ENCODE peak calls at places on chromosomes 4 and X, in four cellular contexts. O is H1, Z is IMR-90, S is mesendoderm. X is an unnamed sample.
A peak's percentile ranks its signal among the peaks of the same experiment; 100 is the strongest.

GRCh38 chr4:41454393-41454792 is 83.6 kb upstream of the LIMCH1 start:
- DNase-seq in O (no peak), Z (no peak), S (peak; percentile 57), X (no peak)

GRCh38 chr4:18880850-18881249 is 859.3 kb upstream of the LCORL start:
- DNase-seq in O (no peak), Z (no peak), S (no peak), X (no peak)

GRCh38 chr4:104123021-104123420 is 371.7 kb downstream of the CXXC4 start:
- DNase-seq in O (no peak), Z (no peak), S (no peak), X (no peak)

GRCh38 chrX:84477114-84477513 is 25.1 kb downstream of the HDX start:
- DNase-seq in O (no peak), Z (no peak), S (no peak), X (no peak)

GRCh38 chrX:48649109-48649508 is 34.5 kb upstream of the WAS start:
- DNase-seq in O (no peak), Z (peak; percentile 7), S (no peak), X (no peak)

GRCh38 chrX:83759872-83760271 is 101.1 kb upstream of the CYLC1 start:
- DNase-seq in O (no peak), Z (peak; percentile 9), S (peak; percentile 21), X (peak; percentile 23)

GRCh38 chrX:2967998-2968909 is 38.1 kb upstream of the ARSH start:
- DNase-seq in O (no peak), Z (peak; percentile 29), S (no peak), X (no peak)

GRCh38 chr4:152943673-152944072 is 7.5 kb downstream of the FHDC1 start:
- DNase-seq in O (no peak), Z (peak; percentile 44), S (peak; percentile 88), X (no peak)

GRCh38 chrX:134236690-134237362 is at the start of gene CCDC160:
- DNase-seq in O (peak; percentile 19), Z (no peak), S (peak; percentile 64), X (peak; percentile 65)

GRCh38 chr4:10015140-10015753 is 6.0 kb downstream of the SLC2A9 start:
- DNase-seq in O (peak; percentile 46), Z (peak; percentile 42), S (peak; percentile 76), X (peak; percentile 41)

GRCh38 chr4:176939445-176939844 is 146.7 kb upstream of the VEGFC start:
- DNase-seq in O (no peak), Z (peak; percentile 81), S (no peak), X (no peak)

GRCh38 chr4:53781614-53782467 is 190.6 kb upstream of the LNX1 start:
- DNase-seq in O (no peak), Z (peak; percentile 90), S (no peak), X (no peak)

GRCh38 chrX:147646949-147647717 is 264.6 kb upstream of the FMR1 start:
- DNase-seq in O (no peak), Z (no peak), S (no peak), X (no peak)

GRCh38 chr4:104393649-104394048 is 101.0 kb downstream of the CXXC4 start:
- DNase-seq in O (no peak), Z (no peak), S (peak; percentile 5), X (no peak)

GRCh38 chrX:31423575-31424284 is 351.9 kb upstream of the FTHL17 start:
- DNase-seq in O (peak; percentile 5), Z (peak; percentile 62), S (peak; percentile 53), X (no peak)

GRCh38 chr4:109969087-109969486 is 56.4 kb downstream of the EGF start:
- DNase-seq in O (no peak), Z (no peak), S (no peak), X (no peak)

GRCh38 chr4:169256856-169257756 is 13.7 kb downstream of the SH3RF1 start:
- DNase-seq in O (no peak), Z (no peak), S (no peak), X (no peak)

GRCh38 chr4:89000844-89001360 is 56.1 kb downstream of the FAM13A start:
- DNase-seq in O (no peak), Z (peak; percentile 60), S (no peak), X (no peak)

GRCh38 chr4:19512086-19512485 is 739.6 kb upstream of the SLIT2 start:
- DNase-seq in O (no peak), Z (no peak), S (no peak), X (no peak)

GRCh38 chr4:8175686-8176085 is 17.1 kb upstream of the ABLIM2 start:
- DNase-seq in O (no peak), Z (no peak), S (no peak), X (no peak)

GRCh38 chrX:133639726-133640125 is 224.4 kb upstream of the GPC4 start:
- DNase-seq in O (no peak), Z (no peak), S (peak; percentile 18), X (no peak)

GRCh38 chr4:100379583-100380105 is 138.2 kb downstream of the EMCN start:
- DNase-seq in O (no peak), Z (no peak), S (no peak), X (no peak)

GRCh38 chrX:15877380-15877779 is 22.8 kb upstream of the AP1S2 start:
- DNase-seq in O (no peak), Z (peak; percentile 68), S (no peak), X (no peak)

DNA sequence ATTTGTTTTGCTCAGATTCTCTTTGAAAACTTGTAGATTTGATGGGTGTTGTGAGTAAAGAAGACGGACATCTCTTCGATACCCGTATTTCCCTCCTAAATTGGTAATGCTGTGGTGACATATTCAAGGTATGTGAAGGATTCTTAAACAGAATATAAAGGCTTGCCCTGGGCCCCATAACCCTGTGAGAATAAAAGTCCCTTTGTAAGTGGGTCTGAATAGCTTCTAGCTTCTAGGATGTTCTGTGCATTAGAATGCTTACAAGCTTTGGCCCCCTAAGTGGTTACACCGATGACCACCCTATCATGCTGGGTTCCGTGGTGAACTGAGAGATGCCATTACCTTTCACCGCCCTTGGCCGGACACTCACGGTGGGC is 574 bp upstream of the MOB1B start:
- DNase-seq in O (no peak), Z (no peak), S (no peak), X (no peak)
- H2BK15ac ChIP-seq in O (no peak overlapping the region), Z (peak overlapping the region; percentile 94), S (no peak overlapping the region), X (no peak overlapping the region)

GRCh38 chr4:76897522-76898384 is at the start of gene SOWAHB:
- DNase-seq in O (peak; percentile 41), Z (no peak), S (peak; percentile 79), X (peak; percentile 32)
- H2BK15ac ChIP-seq in O (peak within 1 kb of the TSS; percentile 23), Z (no peak within 1 kb of the TSS), S (no peak within 1 kb of the TSS), X (peak within 1 kb of the TSS; percentile 67)

DNA sequence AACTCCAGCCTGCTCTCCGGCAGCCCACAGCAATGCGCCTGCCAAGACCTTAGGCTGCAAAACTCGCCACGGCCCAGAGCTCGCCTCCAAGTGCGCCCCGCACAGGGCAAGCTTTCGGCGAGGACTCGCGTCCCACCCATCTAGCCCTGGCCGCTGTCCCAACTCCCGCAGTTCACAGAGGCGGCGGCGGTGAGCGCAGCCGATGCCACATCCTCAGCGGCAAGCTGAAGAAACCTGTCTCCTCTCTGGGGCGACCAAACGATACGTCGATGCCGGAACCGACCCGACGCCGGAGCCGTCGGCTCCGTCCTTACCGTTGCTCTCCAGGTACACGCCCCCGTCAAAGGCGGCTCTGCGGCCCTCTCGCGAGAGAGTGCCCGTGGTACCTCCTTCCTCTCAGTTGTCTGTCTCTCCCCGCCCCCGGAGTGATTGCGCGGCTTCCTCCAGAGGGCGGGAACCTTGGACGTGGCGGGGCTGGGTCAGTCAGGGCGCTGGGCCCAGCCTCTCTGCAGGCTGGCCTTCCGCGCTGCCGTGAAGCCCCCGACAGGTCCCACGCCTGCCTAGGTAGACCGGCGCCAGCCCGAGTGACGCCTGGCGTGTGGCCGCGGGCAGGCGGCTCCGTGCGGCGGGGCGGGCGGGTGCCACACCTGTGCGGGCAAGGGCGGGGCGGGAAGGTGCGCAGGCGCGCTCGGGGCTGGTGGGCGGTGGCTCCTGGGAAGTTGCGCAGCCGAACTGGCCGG is 380 bp upstream of the RAB33B start:
- DNase-seq in O (peak; percentile 88), Z (peak; percentile 97), S (peak; percentile 99), X (peak; percentile 93)
- H2BK15ac ChIP-seq in O (peak overlapping the region; percentile 25), Z (no peak overlapping the region), S (no peak overlapping the region), X (peak overlapping the region; percentile 50)

DNA sequence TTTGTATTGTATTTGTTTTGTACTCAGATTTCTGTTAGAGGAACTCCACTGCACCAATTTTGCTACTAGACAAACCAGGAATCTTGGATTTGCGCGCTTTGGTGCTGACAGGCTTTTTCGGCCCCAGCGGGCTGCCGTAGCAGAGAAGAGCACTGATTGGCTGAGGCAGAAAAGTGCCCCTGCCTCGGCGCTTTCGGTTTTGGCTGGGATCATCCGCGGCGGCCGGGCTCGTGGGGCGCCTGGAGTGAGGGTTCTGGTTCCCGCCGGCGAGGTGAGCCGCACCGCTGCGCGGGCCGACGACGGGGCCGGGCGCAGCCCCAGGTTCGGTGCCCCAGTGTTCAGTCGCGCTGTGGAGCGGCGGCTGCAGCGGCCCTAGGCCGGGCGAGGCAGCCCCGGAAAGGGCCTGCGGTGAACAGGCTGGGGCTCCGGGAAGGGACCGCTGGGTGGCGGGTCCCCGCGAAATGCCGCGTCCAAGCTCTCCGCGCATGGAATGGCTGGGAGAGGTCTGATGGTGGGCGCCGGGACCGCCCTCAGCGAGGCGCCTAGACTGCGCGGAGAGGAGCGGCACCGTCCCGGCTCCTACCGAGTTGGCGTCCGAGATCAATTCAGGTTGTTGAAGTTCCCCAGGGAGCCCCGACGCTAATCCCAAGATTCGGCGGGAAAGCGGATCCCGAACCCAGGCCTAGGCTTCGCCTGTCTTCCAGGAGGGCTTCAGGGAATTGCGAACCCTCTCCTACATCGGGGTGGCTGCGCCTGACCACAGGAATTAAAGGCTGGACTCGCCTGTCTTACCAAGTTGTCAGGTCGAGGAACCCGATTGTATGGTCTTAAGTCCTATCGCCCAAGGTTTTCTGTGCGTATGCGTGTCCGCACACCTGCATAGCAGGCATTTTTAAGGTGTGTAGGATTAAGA is at the start of gene LSM6:
- DNase-seq in O (peak; percentile 25), Z (peak; percentile 85), S (peak; percentile 88), X (peak; percentile 58)
- H2BK15ac ChIP-seq in O (no peak within 1 kb of the TSS), Z (no peak within 1 kb of the TSS), S (no peak within 1 kb of the TSS), X (no peak within 1 kb of the TSS)

GRCh38 chr4:174116021-174116420 is 167.4 kb downstream of the FBXO8 start:
- DNase-seq in O (no peak), Z (no peak), S (no peak), X (no peak)

GRCh38 chr4:174119051-174119450 is 164.4 kb downstream of the FBXO8 start:
- DNase-seq in O (no peak), Z (peak; percentile 51), S (no peak), X (no peak)

GRCh38 chr4:174117445-174117844 is 166.0 kb downstream of the FBXO8 start:
- DNase-seq in O (no peak), Z (no peak), S (no peak), X (no peak)

GRCh38 chr4:174119818-174120217 is 163.6 kb downstream of the FBXO8 start:
- DNase-seq in O (no peak), Z (no peak), S (no peak), X (no peak)

GRCh38 chr4:174118171-174118570 is 165.3 kb downstream of the FBXO8 start:
- DNase-seq in O (no peak), Z (no peak), S (no peak), X (no peak)
- H2BK15ac ChIP-seq in O (no peak overlapping the region), Z (no peak overlapping the region), S (no peak overlapping the region), X (no peak overlapping the region)

X was measured in neuronal stem cell.